ENCODE peak calls at places on chromosomes 2 and 18, in ten cellular contexts. Y is neural crest cell; L is NCI-H1105; C is activated T-helper 1 cell treated with anti-CD3 and anti-CD28 coated beads, Interleukin-12 subunit alpha, Interleukin-12 subunit beta, Interleukin-2, Interleukin-4 antibody, amounts not matched to agents 30 ng/mL and 10 ng/mL and 1 ng/mL, durations not matched to agents 14 hours and 24 hours and 36 hours; A is caudate nucleus; V is stimulated activated naive CD8-positive, alpha-beta T cell treated with anti-CD3 and anti-CD28 coated beads, Interleukin-15, Interleukin-2, amounts not matched to agents 100 U/mL and 50 U/mL, for 24 hours; W is NCI-H345; J is NAMALWA; K is lung microvascular endothelial cell; P is stimulated activated naive CD4-positive, alpha-beta T cell treated with Interleukin-2 at 50 U/mL for 16 hours. H is an unnamed sample.

GRCh38 chr2:240227538-240228428 is 87.3 kb upstream of the OTOS start:
- DNase-seq in P (no peak), A (no peak), C (no peak), L (no peak), W (no peak), V (no peak), K (no peak), J (no peak), Y (no peak), H (no peak)

GRCh38 chr2:196275646-196276352 is 104.4 kb upstream of the STK17B start:
- DNase-seq in W (no peak), C (no peak), V (no peak), Y (no peak), P (no peak), J (peak), A (no peak), L (no peak), K (peak), H (peak)

GRCh38 chr18:8536226-8536625 is 73.0 kb upstream of the RAB12 start:
- DNase-seq in W (no peak), V (no peak), A (no peak), J (no peak), C (no peak), P (no peak), Y (no peak), L (no peak), K (no peak), H (no peak)

GRCh38 chr2:188853307-188853706 is 120.9 kb upstream of the COL3A1 start:
- DNase-seq in K (peak), C (no peak), J (no peak), Y (no peak), W (no peak), V (no peak), P (no peak), A (no peak), L (no peak), H (no peak)

GRCh38 chr2:48722391-48722790 is 33.1 kb downstream of the LHCGR start:
- DNase-seq in V (no peak), W (no peak), Y (no peak), J (no peak), P (no peak), C (no peak), A (no peak), K (peak), L (no peak), H (no peak)

GRCh38 chr2:131036269-131036668 is 57.0 kb downstream of the FAM168B start:
- DNase-seq in J (no peak), W (no peak), Y (no peak), C (no peak), V (no peak), P (no peak), K (no peak), L (no peak), A (no peak), H (no peak)

GRCh38 chr2:150135223-150135883 is 352.1 kb downstream of the RND3 start:
- DNase-seq in P (no peak), V (no peak), A (no peak), L (no peak), Y (no peak), W (no peak), J (no peak), K (no peak), C (no peak), H (no peak)

GRCh38 chr2:178498137-178498536 is 17.9 kb downstream of the PLEKHA3 start:
- DNase-seq in K (no peak), A (no peak), V (no peak), Y (no peak), C (no peak), L (no peak), P (no peak), W (no peak), J (peak), H (no peak)

GRCh38 chr18:61998957-61999356 is 106.2 kb upstream of the RNF152 start:
- DNase-seq in A (no peak), L (no peak), W (no peak), C (no peak), Y (no peak), V (no peak), P (no peak), K (peak), J (no peak), H (no peak)

GRCh38 chr2:38013158-38013752 is 62.7 kb downstream of the CYP1B1 start:
- DNase-seq in A (no peak), J (no peak), P (no peak), V (no peak), W (no peak), K (no peak), L (no peak), Y (no peak), C (no peak), H (no peak)

H was measured in KBM-7.